ENCODE peak calls at places on chromosomes 5 and 9, in seven cellular contexts. T is T-helper 2 cell, A is GM13977, V is tibial artery, K is HuH-7.5, H is T follicular helper cell, U is hepatic stellate cell. N is an unnamed sample.
A peak's percentile ranks its signal among the peaks of the same experiment; 100 is the strongest.

GRCh38 chr9:76519027-76519835 is 60.2 kb downstream of the GCNT1 start:
- DNase-seq in T (no peak), A (no peak), V (no peak), K (no peak), H (no peak), U (no peak), N (no peak)

GRCh38 chr9:99732715-99733114 is 89.0 kb upstream of the NR4A3 start:
- DNase-seq in T (no peak), A (no peak), V (no peak), K (no peak), H (no peak), U (no peak), N (no peak)

GRCh38 chr5:39580702-39581498 is 156.1 kb upstream of the DAB2 start:
- DNase-seq in T (no peak), A (no peak), V (no peak), K (no peak), H (no peak), U (peak; percentile 9), N (no peak)

GRCh38 chr5:38376404-38376803 is 118.0 kb downstream of the EGFLAM start:
- DNase-seq in T (no peak), A (no peak), V (no peak), K (no peak), H (no peak), U (no peak), N (no peak)

GRCh38 chr5:104512063-104512798 is 949.6 kb upstream of the NUDT12 start:
- DNase-seq in T (no peak), A (no peak), V (no peak), K (no peak), H (no peak), U (no peak), N (no peak)

GRCh38 chr9:136965771-136966484 is 11.4 kb upstream of the PTGDS start:
- DNase-seq in T (no peak), A (no peak), V (no peak), K (no peak), H (no peak), U (peak; percentile 55), N (no peak)

GRCh38 chr9:119761737-119762136 is 392.5 kb upstream of the BRINP1 start:
- DNase-seq in T (no peak), A (no peak), V (no peak), K (no peak), H (no peak), U (no peak), N (no peak)

GRCh38 chr5:10537614-10538013 is 26.3 kb upstream of the ANKRD33B start:
- DNase-seq in T (no peak), A (no peak), V (no peak), K (no peak), H (no peak), U (no peak), N (no peak)

GRCh38 chr5:141783599-141784296 is 94.5 kb downstream of the PCDH1 start:
- DNase-seq in T (no peak), A (no peak), V (no peak), K (no peak), H (no peak), U (no peak), N (peak; percentile 44)

GRCh38 chr5:32017638-32018429 is 156.3 kb downstream of the GOLPH3 start:
- DNase-seq in T (no peak), A (no peak), V (no peak), K (no peak), H (no peak), U (no peak), N (no peak)

GRCh38 chr5:172748341-172748843 is 22.6 kb downstream of the DUSP1 start:
- DNase-seq in T (no peak), A (no peak), V (peak; percentile 81), K (no peak), H (no peak), U (no peak), N (peak; percentile 54)

GRCh38 chr5:152412129-152412528 is 7.0 kb upstream of the NMUR2 start:
- DNase-seq in T (no peak), A (no peak), V (no peak), K (no peak), H (no peak), U (no peak), N (no peak)

GRCh38 chr5:128513816-128514215 is 24.2 kb downstream of the FBN2 start:
- DNase-seq in T (no peak), A (no peak), V (no peak), K (no peak), H (no peak), U (no peak), N (no peak)

GRCh38 chr5:132177691-132178149 is 49.9 kb downstream of the P4HA2 start:
- DNase-seq in T (no peak), A (no peak), V (no peak), K (no peak), H (no peak), U (no peak), N (no peak)

GRCh38 chr5:74194196-74194595 is 446.3 kb downstream of the ENC1 start:
- DNase-seq in T (no peak), A (no peak), V (no peak), K (no peak), H (no peak), U (no peak), N (no peak)

GRCh38 chr9:113632776-113633590 is 169.5 kb downstream of the RGS3 start:
- DNase-seq in T (no peak), A (no peak), V (peak; percentile 19), K (no peak), H (no peak), U (no peak), N (no peak)

GRCh38 chr5:35202319-35203111 is 27.8 kb downstream of the PRLR start:
- DNase-seq in T (no peak), A (peak; percentile 27), V (peak; percentile 53), K (peak; percentile 54), H (peak; percentile 15), U (peak; percentile 9), N (peak; percentile 68)

GRCh38 chr5:81422671-81423070 is 28.7 kb upstream of the ACOT12 start:
- DNase-seq in T (no peak), A (no peak), V (no peak), K (peak; percentile 40), H (no peak), U (peak; percentile 36), N (peak; percentile 23)

GRCh38 chr5:27815061-27815460 is 776.7 kb upstream of the CDH9 start:
- DNase-seq in T (no peak), A (no peak), V (no peak), K (no peak), H (no peak), U (no peak), N (no peak)

GRCh38 chr9:135088348-135088978 is 995 bp downstream of the OLFM1 start:
- DNase-seq in T (no peak), A (no peak), V (no peak), K (no peak), H (no peak), U (no peak), N (no peak)

GRCh38 chr5:74641014-74641777 is 668 bp upstream of the ENC1 start:
- DNase-seq in T (no peak), A (peak; percentile 29), V (peak; percentile 72), K (peak; percentile 33), H (no peak), U (peak; percentile 51), N (peak; percentile 95)

GRCh38 chr5:128695791-128696520 is 157.9 kb upstream of the FBN2 start:
- DNase-seq in T (no peak), A (no peak), V (no peak), K (no peak), H (no peak), U (no peak), N (no peak)

GRCh38 chr5:178058321-178059012 is 54.9 kb upstream of the N4BP3 start:
- DNase-seq in T (no peak), A (no peak), V (no peak), K (no peak), H (no peak), U (no peak), N (no peak)

GRCh38 chr9:132833451-132834130 is 44.5 kb downstream of the AK8 start:
- DNase-seq in T (no peak), A (no peak), V (no peak), K (no peak), H (no peak), U (no peak), N (no peak)

GRCh38 chr9:133130721-133131244 is 9.7 kb upstream of the RALGDS start:
- DNase-seq in T (peak; percentile 44), A (peak; percentile 83), V (no peak), K (no peak), H (peak; percentile 48), U (no peak), N (no peak)

GRCh38 chr5:178068293-178068692 is 45.0 kb upstream of the N4BP3 start:
- DNase-seq in T (no peak), A (no peak), V (no peak), K (no peak), H (no peak), U (no peak), N (no peak)

GRCh38 chr5:16837305-16837704 is 98.8 kb downstream of the MYO10 start:
- DNase-seq in T (no peak), A (no peak), V (no peak), K (no peak), H (no peak), U (no peak), N (no peak)

GRCh38 chr5:154610321-154611154 is 132.5 kb upstream of the HAND1 start:
- DNase-seq in T (no peak), A (peak; percentile 91), V (peak; percentile 60), K (peak; percentile 87), H (peak; percentile 15), U (peak; percentile 87), N (peak; percentile 90)

GRCh38 chr5:55226027-55226933 is 835 bp downstream of the MCIDAS start:
- DNase-seq in T (no peak), A (peak; percentile 85), V (no peak), K (peak; percentile 93), H (no peak), U (no peak), N (peak; percentile 80)

GRCh38 chr5:52580921-52581320 is 206.8 kb upstream of the ITGA1 start:
- DNase-seq in T (no peak), A (no peak), V (no peak), K (no peak), H (no peak), U (no peak), N (no peak)

GRCh38 chr5:75089137-75089536 is 36.8 kb upstream of the GCNT4 start:
- DNase-seq in T (no peak), A (no peak), V (no peak), K (no peak), H (no peak), U (no peak), N (no peak)

GRCh38 chr9:120366646-120367019 is 213.3 kb downstream of the CDK5RAP2 start:
- DNase-seq in T (no peak), A (no peak), V (no peak), K (peak; percentile 49), H (no peak), U (peak; percentile 89), N (peak; percentile 55)

GRCh38 chr5:178770621-178771020 is 40.2 kb upstream of the ZNF354A start:
- DNase-seq in T (no peak), A (no peak), V (no peak), K (no peak), H (no peak), U (no peak), N (no peak)

GRCh38 chr5:62143268-62144229 is 162.5 kb upstream of the KIF2A start:
- DNase-seq in T (no peak), A (peak; percentile 8), V (no peak), K (no peak), H (no peak), U (no peak), N (peak; percentile 59)

GRCh38 chr5:140189253-140189652 is 14.3 kb downstream of the CYSTM1 start:
- DNase-seq in T (no peak), A (no peak), V (no peak), K (no peak), H (no peak), U (no peak), N (no peak)

GRCh38 chr5:152349683-152350526 is 55.2 kb downstream of the NMUR2 start:
- DNase-seq in T (no peak), A (peak; percentile 49), V (no peak), K (no peak), H (peak; percentile 7), U (peak; percentile 18), N (peak; percentile 74)

GRCh38 chr9:126677188-126678084 is 63.7 kb downstream of the LMX1B start:
- DNase-seq in T (no peak), A (no peak), V (no peak), K (no peak), H (no peak), U (no peak), N (no peak)

GRCh38 chr9:98977246-98977681 is 33.6 kb downstream of the COL15A1 start:
- DNase-seq in T (no peak), A (no peak), V (peak; percentile 51), K (no peak), H (no peak), U (no peak), N (no peak)